ENCODE peak calls at places on chromosomes 13 and 19, in six cellular contexts. B is C1 segment of cervical spinal cord, H is midbrain, Z is testis, V is left colon, T is NCI-H460. Q is an unnamed sample.

GRCh38 chr19:38079926-38080380 is 144.1 kb downstream of the DPF1 start:
- DNase-seq in B (no peak), H (no peak), Z (no peak), V (no peak), T (no peak), Q (no peak)

GRCh38 chr19:34430738-34431625 is 2.8 kb downstream of the UBA2 start:
- DNase-seq in B (no peak), H (peak), Z (no peak), V (no peak), T (peak), Q (peak)

GRCh38 chr19:12611361-12611699 is 610 bp downstream of the ZNF791 start:
- DNase-seq in B (peak), H (peak), Z (peak), V (peak), T (peak), Q (peak)

GRCh38 chr19:17357724-17358123 is 19.4 kb downstream of the PLVAP start:
- DNase-seq in B (no peak), H (no peak), Z (no peak), V (no peak), T (no peak), Q (no peak)

GRCh38 chr19:13441810-13442512 is 64.3 kb downstream of the CACNA1A start:
- DNase-seq in B (no peak), H (no peak), Z (peak), V (peak), T (peak), Q (no peak)

GRCh38 chr13:36436811-36437210 is 4.5 kb downstream of the CCNA1 start:
- DNase-seq in B (no peak), H (no peak), Z (no peak), V (no peak), T (no peak), Q (no peak)

GRCh38 chr13:80558074-80558473 is 217.1 kb upstream of the SPRY2 start:
- DNase-seq in B (no peak), H (no peak), Z (no peak), V (no peak), T (no peak), Q (no peak)

GRCh38 chr13:23848019-23848418 is 41.2 kb downstream of the MIPEP start:
- DNase-seq in B (no peak), H (no peak), Z (no peak), V (no peak), T (no peak), Q (no peak)

GRCh38 chr19:2701361-2702169 is 929 bp downstream of the GNG7 start:
- DNase-seq in B (no peak), H (no peak), Z (no peak), V (no peak), T (no peak), Q (no peak)

GRCh38 chr13:100197591-100198365 is 108.9 kb downstream of the PCCA start:
- DNase-seq in B (no peak), H (no peak), Z (no peak), V (peak), T (no peak), Q (no peak)

GRCh38 chr19:52941941-52942370 is 18.7 kb upstream of the ZNF888 start:
- DNase-seq in B (peak), H (no peak), Z (peak), V (peak), T (no peak), Q (peak)

GRCh38 chr19:55678121-55678671 is 3.2 kb downstream of the EPN1 start:
- DNase-seq in B (peak), H (peak), Z (no peak), V (peak), T (no peak), Q (no peak)

GRCh38 chr19:44718441-44719261 is 19.7 kb downstream of the CEACAM16 start:
- DNase-seq in B (peak), H (peak), Z (peak), V (peak), T (no peak), Q (no peak)

GRCh38 chr13:96238241-96238640 is 148.3 kb downstream of the HS6ST3 start:
- DNase-seq in B (no peak), H (peak), Z (no peak), V (no peak), T (no peak), Q (no peak)

GRCh38 chr19:10811391-10812111 is 24.5 kb downstream of the TMED1 start:
- DNase-seq in B (no peak), H (no peak), Z (no peak), V (no peak), T (no peak), Q (no peak)

GRCh38 chr19:49436381-49437017 is 4.8 kb downstream of the SLC17A7 start:
- DNase-seq in B (no peak), H (no peak), Z (peak), V (no peak), T (no peak), Q (no peak)

GRCh38 chr19:35557539-35558399 is 5.7 kb downstream of the ATP4A start:
- DNase-seq in B (no peak), H (no peak), Z (peak), V (peak), T (no peak), Q (peak)

GRCh38 chr19:1587872-1588271 is 4.8 kb downstream of the MBD3 start:
- DNase-seq in B (no peak), H (no peak), Z (no peak), V (no peak), T (no peak), Q (peak)

GRCh38 chr19:37817180-37817911 is 38.0 kb upstream of the ZNF573 start:
- DNase-seq in B (peak), H (peak), Z (peak), V (peak), T (no peak), Q (peak)

GRCh38 chr19:38849746-38850230 is at the start of gene HNRNPL:
- DNase-seq in B (peak), H (no peak), Z (no peak), V (peak), T (no peak), Q (peak)

GRCh38 chr19:771332-771785 is 20.4 kb downstream of the MISP start:
- DNase-seq in B (no peak), H (no peak), Z (no peak), V (no peak), T (no peak), Q (peak)

GRCh38 chr13:43132228-43132627 is 108.8 kb downstream of the DNAJC15 start:
- DNase-seq in B (no peak), H (no peak), Z (peak), V (peak), T (peak), Q (peak)

GRCh38 chr13:108728370-108728769 is 99.0 kb downstream of the MYO16 start:
- DNase-seq in B (no peak), H (no peak), Z (no peak), V (no peak), T (peak), Q (no peak)

GRCh38 chr19:31300406-31300805 is 48.8 kb downstream of the TSHZ3 start:
- DNase-seq in B (no peak), H (no peak), Z (no peak), V (no peak), T (no peak), Q (no peak)

GRCh38 chr13:55244991-55245644 is 1895.6 kb upstream of the PRR20A start:
- DNase-seq in B (no peak), H (no peak), Z (no peak), V (no peak), T (peak), Q (no peak)

GRCh38 chr13:99988469-99989375 is 7.1 kb downstream of the ZIC2 start:
- DNase-seq in B (no peak), H (no peak), Z (no peak), V (no peak), T (no peak), Q (no peak)

GRCh38 chr13:47420568-47420967 is 523.7 kb upstream of the HTR2A start:
- DNase-seq in B (no peak), H (no peak), Z (no peak), V (no peak), T (no peak), Q (no peak)

Q was measured in D341Med.